ENCODE peak calls at places on chromosome 4, in nine cellular contexts. M is left ventricle myocardium inferior, F is adipocyte, S is left lung, Z is fibroblast of lung, J is SK-N-SH, C is psoas muscle, A is upper lobe of right lung, P is pancreas. D is an unnamed sample.

GRCh38 chr4:97498875-97499274 is 644.4 kb downstream of the STPG2 start:
- DNase-seq in M (no peak), F (no peak), S (no peak), Z (peak; percentile 91), J (no peak), C (no peak), A (no peak), P (no peak), D (no peak)

GRCh38 chr4:77043507-77044131 is 32.2 kb downstream of the CCNI start:
- DNase-seq in M (no peak), F (peak; percentile 78), S (no peak), Z (no peak), J (no peak), C (no peak), A (no peak), P (no peak), D (no peak)

GRCh38 chr4:60865238-60865637 is 334.9 kb upstream of the ADGRL3 start:
- DNase-seq in M (no peak), F (peak; percentile 18), S (no peak), Z (no peak), J (peak; percentile 32), C (no peak), A (no peak), P (no peak), D (no peak)

GRCh38 chr4:15955670-15956069 is 7.3 kb downstream of the FGFBP2 start:
- DNase-seq in M (no peak), F (no peak), S (no peak), Z (peak; percentile 13), J (no peak), C (no peak), A (no peak), P (no peak), D (no peak)

GRCh38 chr4:168605411-168605810 is 108.6 kb downstream of the PALLD start:
- DNase-seq in M (no peak), F (peak; percentile 71), S (no peak), Z (peak; percentile 93), J (no peak), C (peak; percentile 24), A (no peak), P (no peak), D (no peak)

GRCh38 chr4:137471895-137472294 is 60.4 kb downstream of the PCDH18 start:
- DNase-seq in M (no peak), F (peak; percentile 27), S (no peak), Z (peak; percentile 26), J (no peak), C (no peak), A (no peak), P (no peak), D (no peak)

GRCh38 chr4:78432896-78433295 is 118.7 kb upstream of the ANXA3 start:
- DNase-seq in M (no peak), F (peak; percentile 77), S (no peak), Z (peak; percentile 67), J (no peak), C (no peak), A (no peak), P (no peak), D (no peak)

GRCh38 chr4:53647547-53647946 is 56.3 kb upstream of the LNX1 start:
- DNase-seq in M (no peak), F (no peak), S (no peak), Z (no peak), J (no peak), C (no peak), A (no peak), P (no peak), D (no peak)

GRCh38 chr4:55078987-55079386 is 46.4 kb downstream of the KDR start:
- DNase-seq in M (peak; percentile 79), F (no peak), S (no peak), Z (peak; percentile 88), J (no peak), C (peak; percentile 66), A (no peak), P (no peak), D (no peak)

GRCh38 chr4:1403591-1404572 is 2.4 kb downstream of the NKX1-1 start:
- DNase-seq in M (no peak), F (peak; percentile 15), S (peak; percentile 62), Z (no peak), J (peak; percentile 50), C (no peak), A (peak; percentile 63), P (peak; percentile 68), D (no peak)

GRCh38 chr4:90118547-90119211 is 8.5 kb upstream of the CCSER1 start:
- DNase-seq in M (no peak), F (no peak), S (no peak), Z (no peak), J (no peak), C (no peak), A (no peak), P (no peak), D (no peak)

GRCh38 chr4:89024051-89024675 is 32.8 kb downstream of the FAM13A start:
- DNase-seq in M (no peak), F (peak; percentile 92), S (no peak), Z (peak; percentile 60), J (peak; percentile 62), C (no peak), A (no peak), P (no peak), D (peak; percentile 75)

GRCh38 chr4:89026542-89026941 is 30.4 kb downstream of the FAM13A start:
- DNase-seq in M (no peak), F (no peak), S (no peak), Z (no peak), J (no peak), C (no peak), A (no peak), P (no peak), D (no peak)

GRCh38 chr4:89031272-89031671 is 25.7 kb downstream of the FAM13A start:
- DNase-seq in M (no peak), F (no peak), S (no peak), Z (no peak), J (no peak), C (no peak), A (no peak), P (no peak), D (no peak)

DNA sequence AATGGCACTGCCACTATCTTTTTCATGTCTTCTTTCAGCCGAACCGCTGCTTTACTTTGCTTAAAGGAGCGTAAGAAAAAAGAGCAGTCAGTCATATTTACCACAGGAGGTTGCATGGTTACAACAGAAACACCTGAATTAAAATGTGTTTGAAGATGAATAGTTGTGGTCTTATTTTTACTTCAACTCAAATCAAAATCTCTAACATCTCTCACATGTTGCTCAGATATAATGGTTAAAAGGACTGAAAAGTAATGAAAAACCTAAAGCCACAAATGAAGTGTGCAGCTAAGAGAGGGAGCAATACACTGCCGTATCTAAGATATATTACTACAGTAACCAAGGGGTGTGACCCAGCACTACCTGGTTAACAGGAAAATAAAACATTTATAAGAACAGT is 27.4 kb downstream of the FAM13A start:
- DNase-seq in M (no peak), F (no peak), S (no peak), Z (no peak), J (no peak), C (no peak), A (no peak), P (no peak), D (peak; percentile 32)
- H3K4me3 ChIP-seq in M (no peak overlapping the region), F (no peak overlapping the region), S (no peak overlapping the region), Z (no peak overlapping the region), J (no peak overlapping the region), C (no peak overlapping the region), A (no peak overlapping the region), P (no peak overlapping the region), D (no peak overlapping the region)

GRCh38 chr4:172707622-172708021 is 461.0 kb upstream of the GALNT7 start:
- DNase-seq in M (no peak), F (no peak), S (no peak), Z (no peak), J (no peak), C (no peak), A (no peak), P (no peak), D (no peak)

GRCh38 chr4:172705565-172705964 is 463.0 kb upstream of the GALNT7 start:
- DNase-seq in M (no peak), F (no peak), S (no peak), Z (no peak), J (no peak), C (no peak), A (no peak), P (no peak), D (no peak)

GRCh38 chr4:172706000-172706399 is 462.6 kb upstream of the GALNT7 start:
- DNase-seq in M (no peak), F (no peak), S (no peak), Z (no peak), J (no peak), C (no peak), A (no peak), P (no peak), D (no peak)

GRCh38 chr4:172708184-172708583 is 460.4 kb upstream of the GALNT7 start:
- DNase-seq in M (no peak), F (no peak), S (no peak), Z (no peak), J (no peak), C (no peak), A (no peak), P (no peak), D (no peak)

GRCh38 chr4:172709376-172709775 is 459.2 kb upstream of the GALNT7 start:
- DNase-seq in M (no peak), F (no peak), S (no peak), Z (no peak), J (no peak), C (no peak), A (no peak), P (no peak), D (no peak)
- H3K9me3 ChIP-seq in M (peaks cover 31% of the 10 kb centered on the region), F (peaks cover 16% of the 10 kb centered on the region), S (peaks cover 27% of the 10 kb centered on the region), Z (no peaks in the 10 kb centered on the region), J (peaks cover 4% of the 10 kb centered on the region), C (peaks cover 15% of the 10 kb centered on the region), A (peaks cover 5% of the 10 kb centered on the region), P (no peaks in the 10 kb centered on the region), D (peaks cover 4% of the 10 kb centered on the region)

GRCh38 chr4:7129871-7130609 is 62.2 kb upstream of the GRPEL1 start:
- DNase-seq in M (no peak), F (no peak), S (no peak), Z (no peak), J (no peak), C (no peak), A (no peak), P (peak; percentile 47), D (no peak)
- H3K4me1 ChIP-seq in M (peaks cover 6% of the 10 kb centered on the region), F (peaks cover 20% of the 10 kb centered on the region), S (peaks cover 2% of the 10 kb centered on the region), Z (peaks cover 5% of the 10 kb centered on the region), J (no peaks in the 10 kb centered on the region), C (peaks cover 5% of the 10 kb centered on the region), A (peaks cover 4% of the 10 kb centered on the region), P (no peaks in the 10 kb centered on the region), D (no peaks in the 10 kb centered on the region)

GRCh38 chr4:40195182-40196177 is 1.4 kb upstream of the RHOH start:
- DNase-seq in M (no peak), F (no peak), S (no peak), Z (no peak), J (no peak), C (no peak), A (no peak), P (no peak), D (no peak)

GRCh38 chr4:40193578-40193977 is 3.3 kb upstream of the RHOH start:
- DNase-seq in M (no peak), F (no peak), S (no peak), Z (no peak), J (no peak), C (no peak), A (no peak), P (no peak), D (no peak)

GRCh38 chr4:40196260-40196659 is 571 bp upstream of the RHOH start:
- DNase-seq in M (no peak), F (no peak), S (no peak), Z (no peak), J (no peak), C (no peak), A (no peak), P (no peak), D (no peak)

GRCh38 chr4:40193018-40193571 is 3.7 kb upstream of the RHOH start:
- DNase-seq in M (no peak), F (no peak), S (no peak), Z (no peak), J (no peak), C (no peak), A (no peak), P (no peak), D (no peak)

GRCh38 chr4:40194602-40195161 is 2.1 kb upstream of the RHOH start:
- DNase-seq in M (no peak), F (peak; percentile 24), S (no peak), Z (no peak), J (peak; percentile 23), C (no peak), A (no peak), P (no peak), D (peak; percentile 47)
- H3K4me3 ChIP-seq in M (no peak overlapping the region), F (no peak overlapping the region), S (no peak overlapping the region), Z (no peak overlapping the region), J (no peak overlapping the region), C (no peak overlapping the region), A (no peak overlapping the region), P (no peak overlapping the region), D (peak overlapping the region; percentile 96)